ENCODE peak calls at places on chromosomes 3 and 15, in five cellular contexts. X is NCI-H1436, D is cortex of kidney, T is brain microvascular endothelial cell, J is ACHN. K is an unnamed sample.

GRCh38 chr15:37933685-37934084 is 755 bp upstream of the TMCO5A start:
- DNase-seq in X (no peak), D (no peak), T (peak), J (no peak), K (no peak)

GRCh38 chr15:39657181-39657580 is 76.3 kb downstream of the THBS1 start:
- DNase-seq in X (no peak), D (no peak), T (no peak), J (no peak), K (no peak)

GRCh38 chr3:20055020-20055775 is 15.0 kb downstream of the KAT2B start:
- DNase-seq in X (no peak), D (no peak), T (no peak), J (no peak), K (peak)

GRCh38 chr3:156010829-156011228 is 109.5 kb upstream of the KCNAB1 start:
- DNase-seq in X (no peak), D (no peak), T (no peak), J (peak), K (peak)

GRCh38 chr15:99435138-99435695 is 130.6 kb upstream of the MEF2A start:
- DNase-seq in X (peak), D (no peak), T (no peak), J (no peak), K (no peak)

GRCh38 chr15:77107068-77107467 is 36.2 kb upstream of the TSPAN3 start:
- DNase-seq in X (no peak), D (no peak), T (peak), J (no peak), K (no peak)

GRCh38 chr15:68368731-68369435 is 63.1 kb downstream of the ITGA11 start:
- DNase-seq in X (no peak), D (no peak), T (no peak), J (no peak), K (no peak)

GRCh38 chr3:63908776-63909175 is 3.4 kb downstream of the SCAANT1 start:
- DNase-seq in X (no peak), D (no peak), T (no peak), J (no peak), K (no peak)

GRCh38 chr3:16513141-16514020 is at the start of gene RFTN1:
- DNase-seq in X (no peak), D (no peak), T (peak), J (peak), K (peak)

GRCh38 chr3:12191559-12191958 is 32.8 kb upstream of the TIMP4 start:
- DNase-seq in X (no peak), D (no peak), T (no peak), J (no peak), K (no peak)

GRCh38 chr3:63875510-63875909 is 11.8 kb downstream of the ATXN7 start:
- DNase-seq in X (no peak), D (no peak), T (no peak), J (no peak), K (no peak)

GRCh38 chr3:129439381-129439816 is 349 bp downstream of the MBD4 start:
- DNase-seq in X (no peak), D (no peak), T (no peak), J (peak), K (peak)

GRCh38 chr3:19891740-19892139 is 42.3 kb downstream of the EFHB start:
- DNase-seq in X (no peak), D (no peak), T (peak), J (no peak), K (no peak)

GRCh38 chr3:70771426-70772147 is 459.1 kb upstream of the MDFIC2 start:
- DNase-seq in X (no peak), D (no peak), T (no peak), J (no peak), K (no peak)

GRCh38 chr3:152109038-152109437 is 159.7 kb upstream of the MBNL1 start:
- DNase-seq in X (no peak), D (no peak), T (no peak), J (no peak), K (no peak)

GRCh38 chr3:136994772-136995516 is 37.2 kb downstream of the IL20RB start:
- DNase-seq in X (peak), D (no peak), T (peak), J (no peak), K (no peak)

GRCh38 chr3:100068758-100069345 is 45.4 kb downstream of the FILIP1L start:
- DNase-seq in X (peak), D (no peak), T (peak), J (peak), K (peak)

GRCh38 chr3:187746479-187747335 is 1.4 kb upstream of the BCL6 start:
- DNase-seq in X (no peak), D (no peak), T (peak), J (no peak), K (peak)

GRCh38 chr15:90294601-90295269 is 29.3 kb downstream of the NGRN start:
- DNase-seq in X (peak), D (no peak), T (no peak), J (no peak), K (no peak)

GRCh38 chr3:126261037-126261436 is 80.7 kb upstream of the ALDH1L1 start:
- DNase-seq in X (no peak), D (no peak), T (no peak), J (peak), K (peak)

GRCh38 chr3:155102329-155102728 is 22.2 kb downstream of the MME start:
- DNase-seq in X (no peak), D (no peak), T (peak), J (no peak), K (no peak)

GRCh38 chr3:31733234-31733667 is 200.5 kb downstream of the STT3B start:
- DNase-seq in X (no peak), D (no peak), T (no peak), J (no peak), K (no peak)

GRCh38 chr15:69181419-69181818 is 21.0 kb downstream of the GLCE start:
- DNase-seq in X (no peak), D (no peak), T (no peak), J (no peak), K (no peak)